ENCODE peak calls at places on chromosome 2, in ten cellular contexts. One of them, this sample, is unnamed.
A peak's percentile ranks its signal among the peaks of the same experiment; 100 is the strongest.

GRCh38 chr2:224849264-224849663 is 133.1 kb upstream of the CCDC195 start:
- DNase-seq in neural crest cell: no peak
- DNase-seq in brain microvascular endothelial cell: no peak
- DNase-seq in CMK: no peak
- DNase-seq in AG10803: no peak
- DNase-seq in endothelial cell: no peak
- DNase-seq in tibial artery: no peak
- DNase-seq in ecto neural progenitor cell: no peak
- DNase-seq in T-cell: no peak
- DNase-seq in endothelial cell of umbilical vein: no peak
- DNase-seq in this sample: no peak

GRCh38 chr2:187689372-187689771 is 135.1 kb upstream of the TFPI start:
- DNase-seq in T-cell: no peak
- DNase-seq in brain microvascular endothelial cell: no peak
- DNase-seq in ecto neural progenitor cell: no peak
- DNase-seq in endothelial cell of umbilical vein: peak; percentile 71
- DNase-seq in neural crest cell: no peak
- DNase-seq in AG10803: no peak
- DNase-seq in endothelial cell: no peak
- DNase-seq in tibial artery: no peak
- DNase-seq in CMK: no peak
- DNase-seq in this sample: no peak

GRCh38 chr2:105617631-105618350 is 126.9 kb upstream of the NCK2 start:
- DNase-seq in tibial artery: no peak
- DNase-seq in ecto neural progenitor cell: no peak
- DNase-seq in CMK: no peak
- DNase-seq in AG10803: no peak
- DNase-seq in brain microvascular endothelial cell: no peak
- DNase-seq in endothelial cell of umbilical vein: no peak
- DNase-seq in neural crest cell: no peak
- DNase-seq in endothelial cell: no peak
- DNase-seq in T-cell: no peak
- DNase-seq in this sample: no peak

GRCh38 chr2:51027968-51028367 is 4.0 kb downstream of the NRXN1 start:
- DNase-seq in neural crest cell: no peak
- DNase-seq in endothelial cell of umbilical vein: no peak
- DNase-seq in CMK: no peak
- DNase-seq in AG10803: no peak
- DNase-seq in brain microvascular endothelial cell: no peak
- DNase-seq in endothelial cell: no peak
- DNase-seq in T-cell: no peak
- DNase-seq in ecto neural progenitor cell: no peak
- DNase-seq in tibial artery: no peak
- DNase-seq in this sample: no peak

GRCh38 chr2:179180242-179180641 is 84.4 kb downstream of the SESTD1 start:
- DNase-seq in tibial artery: no peak
- DNase-seq in neural crest cell: no peak
- DNase-seq in AG10803: no peak
- DNase-seq in CMK: no peak
- DNase-seq in T-cell: no peak
- DNase-seq in brain microvascular endothelial cell: no peak
- DNase-seq in ecto neural progenitor cell: no peak
- DNase-seq in endothelial cell: no peak
- DNase-seq in endothelial cell of umbilical vein: no peak
- DNase-seq in this sample: no peak

GRCh38 chr2:203669820-203670219 is 36.6 kb upstream of the CD28 start:
- DNase-seq in CMK: no peak
- DNase-seq in endothelial cell of umbilical vein: no peak
- DNase-seq in brain microvascular endothelial cell: no peak
- DNase-seq in neural crest cell: no peak
- DNase-seq in AG10803: peak; percentile 17
- DNase-seq in tibial artery: no peak
- DNase-seq in T-cell: no peak
- DNase-seq in endothelial cell: no peak
- DNase-seq in ecto neural progenitor cell: no peak
- DNase-seq in this sample: no peak

GRCh38 chr2:105431367-105432088 is 32.7 kb upstream of the FHL2 start:
- DNase-seq in CMK: no peak
- DNase-seq in T-cell: no peak
- DNase-seq in endothelial cell: no peak
- DNase-seq in neural crest cell: no peak
- DNase-seq in tibial artery: no peak
- DNase-seq in brain microvascular endothelial cell: no peak
- DNase-seq in ecto neural progenitor cell: no peak
- DNase-seq in AG10803: peak; percentile 44
- DNase-seq in endothelial cell of umbilical vein: no peak
- DNase-seq in this sample: no peak

GRCh38 chr2:170656669-170657068 is 58.5 kb upstream of the SP5 start:
- DNase-seq in neural crest cell: no peak
- DNase-seq in brain microvascular endothelial cell: no peak
- DNase-seq in endothelial cell: no peak
- DNase-seq in T-cell: no peak
- DNase-seq in AG10803: no peak
- DNase-seq in tibial artery: no peak
- DNase-seq in CMK: no peak
- DNase-seq in endothelial cell of umbilical vein: no peak
- DNase-seq in ecto neural progenitor cell: no peak
- DNase-seq in this sample: no peak

GRCh38 chr2:42488297-42488696 is 5.5 kb downstream of the KCNG3 start:
- DNase-seq in brain microvascular endothelial cell: no peak
- DNase-seq in T-cell: no peak
- DNase-seq in neural crest cell: no peak
- DNase-seq in ecto neural progenitor cell: no peak
- DNase-seq in endothelial cell: no peak
- DNase-seq in AG10803: no peak
- DNase-seq in endothelial cell of umbilical vein: no peak
- DNase-seq in CMK: no peak
- DNase-seq in tibial artery: no peak
- DNase-seq in this sample: no peak

GRCh38 chr2:20507166-20507692 is 60.4 kb downstream of the RHOB start:
- DNase-seq in ecto neural progenitor cell: no peak
- DNase-seq in AG10803: no peak
- DNase-seq in tibial artery: no peak
- DNase-seq in endothelial cell: no peak
- DNase-seq in endothelial cell of umbilical vein: no peak
- DNase-seq in CMK: no peak
- DNase-seq in neural crest cell: no peak
- DNase-seq in T-cell: no peak
- DNase-seq in brain microvascular endothelial cell: no peak
- DNase-seq in this sample: no peak

GRCh38 chr2:6512584-6512983 is 353.1 kb downstream of the CMPK2 start:
- DNase-seq in T-cell: no peak
- DNase-seq in ecto neural progenitor cell: no peak
- DNase-seq in CMK: no peak
- DNase-seq in AG10803: no peak
- DNase-seq in tibial artery: no peak
- DNase-seq in brain microvascular endothelial cell: no peak
- DNase-seq in endothelial cell: no peak
- DNase-seq in endothelial cell of umbilical vein: no peak
- DNase-seq in neural crest cell: no peak
- DNase-seq in this sample: no peak

GRCh38 chr2:121071058-121071504 is 213.9 kb downstream of the TFCP2L1 start:
- DNase-seq in ecto neural progenitor cell: peak; percentile 89
- DNase-seq in endothelial cell: peak; percentile 91
- DNase-seq in endothelial cell of umbilical vein: peak; percentile 34
- DNase-seq in CMK: no peak
- DNase-seq in tibial artery: peak; percentile 82
- DNase-seq in brain microvascular endothelial cell: peak; percentile 64
- DNase-seq in neural crest cell: peak; percentile 94
- DNase-seq in AG10803: peak; percentile 28
- DNase-seq in T-cell: no peak
- DNase-seq in this sample: peak; percentile 11

GRCh38 chr2:95320986-95321767 is 24.0 kb downstream of the KCNIP3 start:
- DNase-seq in endothelial cell: no peak
- DNase-seq in neural crest cell: no peak
- DNase-seq in AG10803: peak; percentile 95
- DNase-seq in tibial artery: no peak
- DNase-seq in CMK: no peak
- DNase-seq in ecto neural progenitor cell: no peak
- DNase-seq in brain microvascular endothelial cell: no peak
- DNase-seq in endothelial cell of umbilical vein: no peak
- DNase-seq in T-cell: no peak
- DNase-seq in this sample: no peak

GRCh38 chr2:173986805-173987204 is 21.6 kb upstream of the SP3 start:
- DNase-seq in neural crest cell: no peak
- DNase-seq in AG10803: peak; percentile 53
- DNase-seq in CMK: no peak
- DNase-seq in endothelial cell of umbilical vein: no peak
- DNase-seq in tibial artery: no peak
- DNase-seq in T-cell: no peak
- DNase-seq in brain microvascular endothelial cell: no peak
- DNase-seq in endothelial cell: no peak
- DNase-seq in ecto neural progenitor cell: no peak
- DNase-seq in this sample: no peak

GRCh38 chr2:67400560-67401464 is 3.7 kb downstream of the ETAA1 start:
- DNase-seq in CMK: no peak
- DNase-seq in endothelial cell of umbilical vein: peak; percentile 60
- DNase-seq in endothelial cell: no peak
- DNase-seq in ecto neural progenitor cell: no peak
- DNase-seq in neural crest cell: no peak
- DNase-seq in tibial artery: no peak
- DNase-seq in brain microvascular endothelial cell: no peak
- DNase-seq in T-cell: no peak
- DNase-seq in AG10803: no peak
- DNase-seq in this sample: no peak

GRCh38 chr2:191917430-191917881 is 70.6 kb upstream of the CAVIN2 start:
- DNase-seq in brain microvascular endothelial cell: no peak
- DNase-seq in AG10803: no peak
- DNase-seq in ecto neural progenitor cell: no peak
- DNase-seq in CMK: no peak
- DNase-seq in tibial artery: no peak
- DNase-seq in neural crest cell: no peak
- DNase-seq in endothelial cell of umbilical vein: peak; percentile 86
- DNase-seq in endothelial cell: no peak
- DNase-seq in T-cell: no peak
- DNase-seq in this sample: no peak

GRCh38 chr2:86249843-86250402 is 50.7 kb downstream of the MRPL35 start:
- DNase-seq in ecto neural progenitor cell: no peak
- DNase-seq in endothelial cell of umbilical vein: no peak
- DNase-seq in brain microvascular endothelial cell: no peak
- DNase-seq in T-cell: no peak
- DNase-seq in tibial artery: no peak
- DNase-seq in neural crest cell: no peak
- DNase-seq in AG10803: no peak
- DNase-seq in endothelial cell: no peak
- DNase-seq in CMK: no peak
- DNase-seq in this sample: no peak

GRCh38 chr2:164910091-164910899 is 45.0 kb downstream of the SLC38A11 start:
- DNase-seq in neural crest cell: no peak
- DNase-seq in AG10803: no peak
- DNase-seq in endothelial cell of umbilical vein: peak; percentile 88
- DNase-seq in endothelial cell: no peak
- DNase-seq in tibial artery: no peak
- DNase-seq in CMK: no peak
- DNase-seq in ecto neural progenitor cell: no peak
- DNase-seq in T-cell: no peak
- DNase-seq in brain microvascular endothelial cell: peak; percentile 69
- DNase-seq in this sample: peak; percentile 36

GRCh38 chr2:45771251-45771650 is 119.8 kb downstream of the PRKCE start:
- DNase-seq in ecto neural progenitor cell: no peak
- DNase-seq in tibial artery: no peak
- DNase-seq in endothelial cell: no peak
- DNase-seq in brain microvascular endothelial cell: no peak
- DNase-seq in endothelial cell of umbilical vein: peak; percentile 5
- DNase-seq in AG10803: peak; percentile 34
- DNase-seq in CMK: no peak
- DNase-seq in T-cell: no peak
- DNase-seq in neural crest cell: peak; percentile 4
- DNase-seq in this sample: no peak

GRCh38 chr2:30147715-30148611 is 1.2 kb downstream of the YPEL5 start:
- DNase-seq in endothelial cell: peak; percentile 93
- DNase-seq in T-cell: peak; percentile 81
- DNase-seq in tibial artery: peak; percentile 88
- DNase-seq in ecto neural progenitor cell: peak; percentile 91
- DNase-seq in CMK: peak; percentile 24
- DNase-seq in neural crest cell: peak; percentile 78
- DNase-seq in endothelial cell of umbilical vein: peak; percentile 70
- DNase-seq in brain microvascular endothelial cell: peak; percentile 46
- DNase-seq in AG10803: peak; percentile 61
- DNase-seq in this sample: peak; percentile 77

GRCh38 chr2:128498589-128498988 is 179.9 kb upstream of the HS6ST1 start:
- DNase-seq in ecto neural progenitor cell: peak; percentile 38
- DNase-seq in T-cell: no peak
- DNase-seq in brain microvascular endothelial cell: no peak
- DNase-seq in AG10803: no peak
- DNase-seq in endothelial cell: no peak
- DNase-seq in endothelial cell of umbilical vein: no peak
- DNase-seq in CMK: no peak
- DNase-seq in tibial artery: peak; percentile 32
- DNase-seq in neural crest cell: no peak
- DNase-seq in this sample: no peak

GRCh38 chr2:239946570-239947311 is 78.4 kb downstream of the NDUFA10 start:
- DNase-seq in T-cell: no peak
- DNase-seq in brain microvascular endothelial cell: no peak
- DNase-seq in neural crest cell: no peak
- DNase-seq in tibial artery: peak; percentile 53
- DNase-seq in endothelial cell of umbilical vein: no peak
- DNase-seq in ecto neural progenitor cell: no peak
- DNase-seq in AG10803: no peak
- DNase-seq in endothelial cell: no peak
- DNase-seq in CMK: no peak
- DNase-seq in this sample: no peak

GRCh38 chr2:227127236-227127635 is 36.8 kb downstream of the COL4A4 start:
- DNase-seq in neural crest cell: no peak
- DNase-seq in T-cell: no peak
- DNase-seq in ecto neural progenitor cell: no peak
- DNase-seq in brain microvascular endothelial cell: no peak
- DNase-seq in tibial artery: no peak
- DNase-seq in AG10803: no peak
- DNase-seq in CMK: no peak
- DNase-seq in endothelial cell of umbilical vein: no peak
- DNase-seq in endothelial cell: no peak
- DNase-seq in this sample: no peak

GRCh38 chr2:135694711-135695110 is 46.9 kb upstream of the UBXN4 start:
- DNase-seq in neural crest cell: no peak
- DNase-seq in endothelial cell of umbilical vein: peak; percentile 69
- DNase-seq in CMK: no peak
- DNase-seq in ecto neural progenitor cell: no peak
- DNase-seq in T-cell: no peak
- DNase-seq in endothelial cell: no peak
- DNase-seq in brain microvascular endothelial cell: no peak
- DNase-seq in AG10803: peak; percentile 23
- DNase-seq in tibial artery: no peak
- DNase-seq in this sample: no peak

GRCh38 chr2:178225011-178225817 is 30.9 kb downstream of the OSBPL6 start:
- DNase-seq in endothelial cell: no peak
- DNase-seq in neural crest cell: no peak
- DNase-seq in brain microvascular endothelial cell: no peak
- DNase-seq in endothelial cell of umbilical vein: peak; percentile 15
- DNase-seq in CMK: no peak
- DNase-seq in ecto neural progenitor cell: no peak
- DNase-seq in AG10803: peak; percentile 57
- DNase-seq in T-cell: no peak
- DNase-seq in tibial artery: no peak
- DNase-seq in this sample: no peak

GRCh38 chr2:11498543-11499034 is 32.6 kb upstream of the E2F6 start:
- DNase-seq in tibial artery: peak; percentile 79
- DNase-seq in endothelial cell of umbilical vein: no peak
- DNase-seq in ecto neural progenitor cell: peak; percentile 59
- DNase-seq in neural crest cell: peak; percentile 25
- DNase-seq in T-cell: no peak
- DNase-seq in AG10803: no peak
- DNase-seq in endothelial cell: no peak
- DNase-seq in CMK: no peak
- DNase-seq in brain microvascular endothelial cell: no peak
- DNase-seq in this sample: no peak

GRCh38 chr2:137157851-137158250 is 392.5 kb downstream of the THSD7B start:
- DNase-seq in T-cell: no peak
- DNase-seq in CMK: no peak
- DNase-seq in endothelial cell: no peak
- DNase-seq in tibial artery: no peak
- DNase-seq in ecto neural progenitor cell: no peak
- DNase-seq in brain microvascular endothelial cell: no peak
- DNase-seq in AG10803: no peak
- DNase-seq in neural crest cell: no peak
- DNase-seq in endothelial cell of umbilical vein: no peak
- DNase-seq in this sample: no peak

GRCh38 chr2:224357098-224357901 is 44.6 kb downstream of the FAM124B start:
- DNase-seq in endothelial cell: peak; percentile 67
- DNase-seq in AG10803: peak; percentile 64
- DNase-seq in T-cell: peak; percentile 61
- DNase-seq in endothelial cell of umbilical vein: peak; percentile 82
- DNase-seq in brain microvascular endothelial cell: peak; percentile 52
- DNase-seq in CMK: no peak
- DNase-seq in tibial artery: no peak
- DNase-seq in neural crest cell: peak; percentile 64
- DNase-seq in ecto neural progenitor cell: peak; percentile 65
- DNase-seq in this sample: peak; percentile 35

This sample was measured in activated T-helper 1 cell treated with anti-CD3 and anti-CD28 coated beads, Interleukin-12 subunit alpha, Interleukin-12 subunit beta, Interleukin-2, Interleukin-4 antibody, amounts not matched to agents 30 ng/mL and 10 ng/mL and 1 ng/mL, durations not matched to agents 14 hours and 24 hours and 36 hours.